ENCODE peak calls at places on chromosome 19, in seven cellular contexts. One of them, this sample, is unnamed.

GRCh38 chr19:41753936-41754529 is 1.3 kb upstream of the CEACAM6 start:
- DNase-seq in cardiac fibroblast: peak
- DNase-seq in mucosa of descending colon: no peak
- DNase-seq in choroid plexus epithelial cell: peak
- DNase-seq in MM.1S: peak
- DNase-seq in mesendoderm: peak
- DNase-seq in GM23248: peak
- DNase-seq in this sample: peak

GRCh38 chr19:10389863-10390262 is 9.5 kb upstream of the TYK2 start:
- DNase-seq in choroid plexus epithelial cell: no peak
- DNase-seq in GM23248: no peak
- DNase-seq in MM.1S: no peak
- DNase-seq in mesendoderm: peak
- DNase-seq in mucosa of descending colon: no peak
- DNase-seq in cardiac fibroblast: no peak
- DNase-seq in this sample: peak

GRCh38 chr19:47228937-47229673 is 1.9 kb downstream of the BBC3 start:
- DNase-seq in MM.1S: no peak
- DNase-seq in mucosa of descending colon: peak
- DNase-seq in GM23248: peak
- DNase-seq in mesendoderm: peak
- DNase-seq in choroid plexus epithelial cell: peak
- DNase-seq in cardiac fibroblast: peak
- DNase-seq in this sample: no peak

GRCh38 chr19:44072543-44073401 is 813 bp downstream of the ZNF284 start:
- DNase-seq in GM23248: peak
- DNase-seq in mesendoderm: no peak
- DNase-seq in MM.1S: no peak
- DNase-seq in mucosa of descending colon: no peak
- DNase-seq in cardiac fibroblast: peak
- DNase-seq in choroid plexus epithelial cell: peak
- DNase-seq in this sample: no peak

GRCh38 chr19:17333611-17334413 is 843 bp downstream of the ANO8 start:
- DNase-seq in GM23248: peak
- DNase-seq in mucosa of descending colon: peak
- DNase-seq in cardiac fibroblast: peak
- DNase-seq in choroid plexus epithelial cell: peak
- DNase-seq in mesendoderm: peak
- DNase-seq in MM.1S: peak
- DNase-seq in this sample: peak

GRCh38 chr19:35767288-35768081 is 7.9 kb upstream of the ARHGAP33 start:
- DNase-seq in MM.1S: no peak
- DNase-seq in GM23248: no peak
- DNase-seq in choroid plexus epithelial cell: no peak
- DNase-seq in cardiac fibroblast: no peak
- DNase-seq in mesendoderm: peak
- DNase-seq in mucosa of descending colon: no peak
- DNase-seq in this sample: no peak

GRCh38 chr19:7977021-7977722 is 28.3 kb downstream of the ELAVL1 start:
- DNase-seq in cardiac fibroblast: no peak
- DNase-seq in MM.1S: no peak
- DNase-seq in mesendoderm: no peak
- DNase-seq in GM23248: no peak
- DNase-seq in choroid plexus epithelial cell: no peak
- DNase-seq in mucosa of descending colon: no peak
- DNase-seq in this sample: no peak

GRCh38 chr19:6378036-6378435 is 2.3 kb upstream of the PSPN start:
- DNase-seq in choroid plexus epithelial cell: peak
- DNase-seq in mucosa of descending colon: no peak
- DNase-seq in mesendoderm: peak
- DNase-seq in cardiac fibroblast: no peak
- DNase-seq in GM23248: peak
- DNase-seq in MM.1S: no peak
- DNase-seq in this sample: no peak

GRCh38 chr19:13955662-13956364 is 3.5 kb downstream of the DCAF15 start:
- DNase-seq in choroid plexus epithelial cell: no peak
- DNase-seq in GM23248: no peak
- DNase-seq in MM.1S: no peak
- DNase-seq in mesendoderm: no peak
- DNase-seq in mucosa of descending colon: no peak
- DNase-seq in cardiac fibroblast: no peak
- DNase-seq in this sample: no peak

GRCh38 chr19:8680676-8681344 is 17.8 kb downstream of the ACTL9 start:
- DNase-seq in MM.1S: no peak
- DNase-seq in cardiac fibroblast: no peak
- DNase-seq in GM23248: no peak
- DNase-seq in mesendoderm: no peak
- DNase-seq in mucosa of descending colon: no peak
- DNase-seq in choroid plexus epithelial cell: no peak
- DNase-seq in this sample: no peak

GRCh38 chr19:51407631-51408131 is 9.8 kb downstream of the SIGLEC10 start:
- DNase-seq in choroid plexus epithelial cell: peak
- DNase-seq in mucosa of descending colon: no peak
- DNase-seq in GM23248: peak
- DNase-seq in cardiac fibroblast: peak
- DNase-seq in mesendoderm: peak
- DNase-seq in MM.1S: no peak
- DNase-seq in this sample: peak

GRCh38 chr19:10899171-10899653 is 27.9 kb downstream of the CARM1 start:
- DNase-seq in choroid plexus epithelial cell: no peak
- DNase-seq in mucosa of descending colon: peak
- DNase-seq in GM23248: no peak
- DNase-seq in MM.1S: no peak
- DNase-seq in cardiac fibroblast: no peak
- DNase-seq in mesendoderm: no peak
- DNase-seq in this sample: no peak

GRCh38 chr19:50720921-50721291 is 1.3 kb upstream of the SHANK1 start:
- DNase-seq in cardiac fibroblast: peak
- DNase-seq in mucosa of descending colon: no peak
- DNase-seq in MM.1S: no peak
- DNase-seq in mesendoderm: no peak
- DNase-seq in GM23248: peak
- DNase-seq in choroid plexus epithelial cell: no peak
- DNase-seq in this sample: no peak

GRCh38 chr19:43776285-43776684 is 4.5 kb downstream of the KCNN4 start:
- DNase-seq in choroid plexus epithelial cell: no peak
- DNase-seq in GM23248: no peak
- DNase-seq in MM.1S: no peak
- DNase-seq in mucosa of descending colon: no peak
- DNase-seq in cardiac fibroblast: no peak
- DNase-seq in mesendoderm: no peak
- DNase-seq in this sample: peak

GRCh38 chr19:17506745-17507144 is 4.7 kb upstream of the PGLS start:
- DNase-seq in GM23248: no peak
- DNase-seq in choroid plexus epithelial cell: no peak
- DNase-seq in cardiac fibroblast: no peak
- DNase-seq in mesendoderm: no peak
- DNase-seq in MM.1S: no peak
- DNase-seq in mucosa of descending colon: no peak
- DNase-seq in this sample: no peak

GRCh38 chr19:48918801-48919247 is 14.7 kb upstream of the DHDH start:
- DNase-seq in GM23248: peak
- DNase-seq in MM.1S: no peak
- DNase-seq in mucosa of descending colon: no peak
- DNase-seq in mesendoderm: peak
- DNase-seq in choroid plexus epithelial cell: peak
- DNase-seq in cardiac fibroblast: no peak
- DNase-seq in this sample: no peak

GRCh38 chr19:5171711-5172110 is 168.9 kb downstream of the PTPRS start:
- DNase-seq in GM23248: no peak
- DNase-seq in mesendoderm: peak
- DNase-seq in mucosa of descending colon: no peak
- DNase-seq in MM.1S: no peak
- DNase-seq in choroid plexus epithelial cell: no peak
- DNase-seq in cardiac fibroblast: no peak
- DNase-seq in this sample: no peak

GRCh38 chr19:14160017-14160703 is 23.8 kb upstream of the ASF1B start:
- DNase-seq in GM23248: no peak
- DNase-seq in MM.1S: no peak
- DNase-seq in cardiac fibroblast: no peak
- DNase-seq in mucosa of descending colon: no peak
- DNase-seq in choroid plexus epithelial cell: no peak
- DNase-seq in mesendoderm: no peak
- DNase-seq in this sample: no peak

GRCh38 chr19:41816761-41817160 is 20.4 kb downstream of the CEACAM3 start:
- DNase-seq in mucosa of descending colon: no peak
- DNase-seq in cardiac fibroblast: no peak
- DNase-seq in MM.1S: no peak
- DNase-seq in mesendoderm: no peak
- DNase-seq in choroid plexus epithelial cell: no peak
- DNase-seq in GM23248: no peak
- DNase-seq in this sample: no peak

GRCh38 chr19:5899728-5900526 is 3.7 kb downstream of the NDUFA11 start:
- DNase-seq in mesendoderm: no peak
- DNase-seq in choroid plexus epithelial cell: no peak
- DNase-seq in MM.1S: no peak
- DNase-seq in cardiac fibroblast: no peak
- DNase-seq in GM23248: no peak
- DNase-seq in mucosa of descending colon: no peak
- DNase-seq in this sample: no peak

GRCh38 chr19:40811478-40812341 is 12.7 kb downstream of the EGLN2 start:
- DNase-seq in mesendoderm: no peak
- DNase-seq in choroid plexus epithelial cell: peak
- DNase-seq in mucosa of descending colon: no peak
- DNase-seq in GM23248: no peak
- DNase-seq in MM.1S: no peak
- DNase-seq in cardiac fibroblast: no peak
- DNase-seq in this sample: no peak

GRCh38 chr19:6691342-6691741 is 21.4 kb upstream of the TNFSF14 start:
- DNase-seq in MM.1S: no peak
- DNase-seq in GM23248: no peak
- DNase-seq in choroid plexus epithelial cell: no peak
- DNase-seq in mesendoderm: no peak
- DNase-seq in mucosa of descending colon: no peak
- DNase-seq in cardiac fibroblast: no peak
- DNase-seq in this sample: no peak

GRCh38 chr19:3479177-3479818 is 1.0 kb downstream of the SMIM24 start:
- DNase-seq in MM.1S: peak
- DNase-seq in cardiac fibroblast: peak
- DNase-seq in mucosa of descending colon: peak
- DNase-seq in mesendoderm: peak
- DNase-seq in choroid plexus epithelial cell: no peak
- DNase-seq in GM23248: peak
- DNase-seq in this sample: peak
- H3K4me3 ChIP-seq in MM.1S: no peak
- H3K4me3 ChIP-seq in cardiac fibroblast: no peak
- H3K4me3 ChIP-seq in mucosa of descending colon: no peak
- H3K4me3 ChIP-seq in mesendoderm: no peak
- H3K4me3 ChIP-seq in choroid plexus epithelial cell: no peak
- H3K4me3 ChIP-seq in GM23248: no peak
- H3K4me3 ChIP-seq in this sample: no peak

DNA sequence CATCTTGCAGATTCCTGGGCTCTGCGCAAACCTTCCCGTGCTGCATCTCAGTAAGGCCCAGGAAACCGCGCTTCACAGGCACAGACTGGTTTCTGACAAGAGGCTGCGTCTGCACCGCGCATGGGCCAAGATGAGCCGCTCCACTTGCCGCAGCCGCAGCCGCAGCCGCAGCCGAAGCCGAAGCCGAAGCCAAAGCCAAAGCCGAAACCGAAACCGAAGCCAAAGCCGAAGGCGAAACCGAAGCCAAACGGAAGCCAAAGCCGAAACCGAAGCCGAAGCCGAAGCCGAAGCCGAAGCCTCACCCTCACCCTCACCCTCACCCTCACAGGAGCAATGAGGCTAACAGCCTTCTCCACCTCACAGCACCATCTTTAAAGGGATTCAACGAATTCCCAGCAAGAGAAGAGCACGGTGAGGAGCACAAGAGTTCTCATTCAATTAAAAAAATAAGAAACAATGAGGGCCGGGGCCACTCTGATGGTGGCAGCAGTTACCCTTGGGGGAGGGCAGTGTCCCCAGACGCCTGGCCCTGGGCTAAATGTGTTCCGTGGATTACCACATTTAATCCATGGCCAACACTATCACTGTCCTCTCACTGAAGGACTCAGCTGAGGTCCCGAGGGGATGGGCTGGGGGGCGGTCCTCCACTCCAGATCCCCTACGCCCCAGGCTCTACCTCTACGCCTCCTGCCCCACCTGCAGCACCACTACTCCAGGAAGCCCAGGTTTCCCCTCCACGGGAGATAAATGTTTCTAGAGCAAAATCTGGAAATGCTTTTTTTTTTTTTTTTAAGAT is 29.1 kb downstream of the ZNF787 start:
- DNase-seq in mesendoderm: no peak
- DNase-seq in mucosa of descending colon: no peak
- DNase-seq in MM.1S: peak
- DNase-seq in choroid plexus epithelial cell: no peak
- DNase-seq in cardiac fibroblast: no peak
- DNase-seq in GM23248: no peak
- DNase-seq in this sample: no peak
- H3K4me3 ChIP-seq in mesendoderm: no peak
- H3K4me3 ChIP-seq in mucosa of descending colon: no peak
- H3K4me3 ChIP-seq in MM.1S: no peak
- H3K4me3 ChIP-seq in choroid plexus epithelial cell: no peak
- H3K4me3 ChIP-seq in cardiac fibroblast: no peak
- H3K4me3 ChIP-seq in GM23248: no peak
- H3K4me3 ChIP-seq in this sample: no peak

DNA sequence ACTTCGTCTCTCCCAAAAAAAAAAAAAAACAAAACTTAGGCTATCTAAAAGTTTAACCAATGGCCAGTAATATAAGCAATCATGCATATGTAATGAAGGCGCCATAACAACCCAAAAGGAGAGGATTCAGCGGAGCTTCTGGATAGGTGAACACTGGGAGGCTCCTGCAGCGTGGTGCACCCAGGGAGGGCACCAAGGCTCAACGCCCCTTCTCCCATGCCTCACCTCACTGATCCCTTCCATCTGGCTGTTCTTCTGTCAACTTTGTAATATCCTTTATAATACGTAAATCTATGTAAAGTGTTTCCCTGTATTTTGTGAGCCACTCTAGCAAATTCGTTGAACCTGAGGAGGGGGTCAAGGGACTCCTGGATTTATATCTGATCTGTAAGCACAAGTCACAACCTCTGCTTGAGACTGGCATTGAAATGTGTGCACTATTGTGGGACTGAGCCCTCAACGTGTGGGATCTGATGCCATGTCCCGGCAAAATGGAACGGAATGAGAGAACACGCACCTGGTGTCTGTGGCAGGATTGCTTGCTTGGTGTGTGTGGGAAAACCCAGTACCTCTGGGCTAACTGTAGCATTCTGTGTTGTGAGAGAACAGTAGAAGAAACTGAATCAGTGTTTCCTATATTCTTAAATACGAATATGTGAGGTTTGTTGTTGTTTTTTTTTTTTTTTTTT is 520 bp upstream of the ZNF665 start:
- DNase-seq in mucosa of descending colon: no peak
- DNase-seq in MM.1S: no peak
- DNase-seq in GM23248: no peak
- DNase-seq in mesendoderm: no peak
- DNase-seq in cardiac fibroblast: no peak
- DNase-seq in choroid plexus epithelial cell: no peak
- DNase-seq in this sample: no peak
- H3K4me3 ChIP-seq in mucosa of descending colon: no peak
- H3K4me3 ChIP-seq in MM.1S: no peak
- H3K4me3 ChIP-seq in GM23248: peak
- H3K4me3 ChIP-seq in mesendoderm: no peak
- H3K4me3 ChIP-seq in cardiac fibroblast: peak
- H3K4me3 ChIP-seq in choroid plexus epithelial cell: peak
- H3K4me3 ChIP-seq in this sample: peak

GRCh38 chr19:19626516-19627441 is 1.2 kb downstream of the LPAR2 start:
- DNase-seq in MM.1S: no peak
- DNase-seq in cardiac fibroblast: no peak
- DNase-seq in mesendoderm: no peak
- DNase-seq in mucosa of descending colon: no peak
- DNase-seq in choroid plexus epithelial cell: no peak
- DNase-seq in GM23248: no peak
- DNase-seq in this sample: no peak
- H3K4me3 ChIP-seq in MM.1S: no peak
- H3K4me3 ChIP-seq in cardiac fibroblast: no peak
- H3K4me3 ChIP-seq in mesendoderm: peak
- H3K4me3 ChIP-seq in mucosa of descending colon: no peak
- H3K4me3 ChIP-seq in choroid plexus epithelial cell: no peak
- H3K4me3 ChIP-seq in GM23248: no peak
- H3K4me3 ChIP-seq in this sample: peak